ENCODE peak calls at places on chromosomes 1 and 21, in six cellular contexts. C is upper lobe of right lung, V is vagina, F is uterus, I is neural progenitor cell, O is endodermal cell. T is an unnamed sample.

GRCh38 chr1:74763714-74764301 is 30.9 kb downstream of the TYW3 start:
- DNase-seq in V (no peak), O (no peak), C (no peak), I (no peak), F (no peak), T (no peak)

GRCh38 chr1:37708471-37708870 is 16.2 kb downstream of the CDCA8 start:
- DNase-seq in C (peak; percentile 32), I (no peak), O (no peak), V (no peak), F (no peak), T (no peak)

GRCh38 chr1:74733616-74734484 is 898 bp downstream of the TYW3 start:
- DNase-seq in I (peak; percentile 45), V (no peak), F (no peak), O (no peak), C (no peak), T (no peak)

GRCh38 chr1:53278294-53278693 is 40.0 kb upstream of the MAGOH start:
- DNase-seq in C (peak; percentile 76), I (peak; percentile 68), V (no peak), F (peak; percentile 54), O (peak; percentile 87), T (peak; percentile 73)

GRCh38 chr1:91754348-91754747 is 131.6 kb downstream of the TGFBR3 start:
- DNase-seq in F (no peak), O (no peak), V (no peak), I (no peak), C (no peak), T (peak; percentile 21)

GRCh38 chr1:229379901-229380300 is 37.1 kb upstream of the CCSAP start:
- DNase-seq in F (no peak), V (no peak), I (peak; percentile 48), C (no peak), O (peak; percentile 56), T (no peak)

GRCh38 chr1:243723458-243724043 is 126.5 kb downstream of the AKT3 start:
- DNase-seq in C (no peak), V (no peak), I (no peak), F (no peak), O (no peak), T (no peak)

GRCh38 chr1:71019248-71019647 is 28.4 kb downstream of the PTGER3 start:
- DNase-seq in V (no peak), I (no peak), C (no peak), O (no peak), F (no peak), T (no peak)

GRCh38 chr1:151613275-151613867 is 1.5 kb downstream of the SNX27 start:
- DNase-seq in F (no peak), I (peak; percentile 42), C (no peak), O (peak; percentile 61), V (no peak), T (peak; percentile 68)

GRCh38 chr1:203178083-203178482 is 2.5 kb upstream of the MYBPH start:
- DNase-seq in V (no peak), F (no peak), O (peak; percentile 91), I (peak; percentile 89), C (no peak), T (no peak)

GRCh38 chr1:194338241-194338948 is 1152.0 kb upstream of the B3GALT2 start:
- DNase-seq in I (no peak), F (no peak), C (no peak), O (no peak), V (no peak), T (no peak)

GRCh38 chr1:21828075-21828474 is 16.0 kb downstream of the LDLRAD2 start:
- DNase-seq in C (no peak), F (no peak), V (no peak), I (no peak), O (no peak), T (no peak)

GRCh38 chr1:48203287-48203900 is 19.1 kb upstream of the SLC5A9 start:
- DNase-seq in O (peak; percentile 55), C (no peak), V (no peak), F (no peak), I (peak; percentile 47), T (no peak)

GRCh38 chr1:183205196-183205781 is 19.2 kb downstream of the LAMC2 start:
- DNase-seq in V (no peak), C (no peak), I (no peak), O (no peak), F (no peak), T (peak; percentile 78)

GRCh38 chr1:17093822-17094393 is 25.3 kb downstream of the PADI2 start:
- DNase-seq in F (no peak), O (no peak), C (no peak), I (no peak), V (no peak), T (no peak)

GRCh38 chr1:227916655-227917054 is 31.1 kb downstream of the WNT9A start:
- DNase-seq in O (no peak), V (no peak), F (no peak), C (no peak), I (no peak), T (no peak)

GRCh38 chr1:205840524-205840923 is 9.4 kb downstream of the PM20D1 start:
- DNase-seq in I (peak; percentile 16), V (no peak), O (peak; percentile 62), F (no peak), C (no peak), T (no peak)

GRCh38 chr1:207917086-207917485 is 6.2 kb upstream of the CD34 start:
- DNase-seq in O (no peak), C (no peak), F (no peak), V (no peak), I (no peak), T (no peak)

GRCh38 chr1:6287431-6287886 is 26.6 kb upstream of the GPR153 start:
- DNase-seq in O (no peak), C (no peak), V (no peak), F (peak; percentile 68), I (no peak), T (no peak)

GRCh38 chr1:109249654-109250401 is 489 bp downstream of the CELSR2 start:
- DNase-seq in C (peak; percentile 63), O (peak; percentile 71), V (no peak), I (peak; percentile 63), F (peak; percentile 12), T (peak; percentile 52)

GRCh38 chr1:30190481-30191153 is 532.8 kb downstream of the MATN1 start:
- DNase-seq in F (no peak), C (no peak), V (no peak), I (no peak), O (no peak), T (no peak)

GRCh38 chr1:6991271-6991670 is 206.0 kb downstream of the CAMTA1 start:
- DNase-seq in V (no peak), O (no peak), F (no peak), I (no peak), C (no peak), T (no peak)

GRCh38 chr1:90605070-90605469 is 112.0 kb downstream of the BARHL2 start:
- DNase-seq in C (no peak), V (no peak), O (no peak), F (no peak), I (no peak), T (no peak)

GRCh38 chr1:2345297-2346075 is 45.9 kb downstream of the MORN1 start:
- DNase-seq in F (peak; percentile 11), V (no peak), I (no peak), O (no peak), C (peak; percentile 55), T (peak; percentile 60)

GRCh38 chr1:115041654-115042053 is 12.0 kb downstream of the TSHB start:
- DNase-seq in F (no peak), C (no peak), O (peak; percentile 53), V (no peak), I (peak; percentile 53), T (no peak)

GRCh38 chr21:17732306-17732705 is 86.8 kb downstream of the C21orf91 start:
- DNase-seq in V (no peak), C (no peak), O (no peak), I (no peak), F (no peak), T (no peak)

GRCh38 chr1:183567584-183567983 is 22.7 kb downstream of the NCF2 start:
- DNase-seq in V (no peak), I (no peak), O (peak; percentile 42), F (no peak), C (peak; percentile 81), T (no peak)

GRCh38 chr21:34952701-34953100 is 96.4 kb downstream of the RUNX1 start:
- DNase-seq in V (no peak), O (no peak), I (no peak), C (no peak), F (no peak), T (no peak)

DNA sequence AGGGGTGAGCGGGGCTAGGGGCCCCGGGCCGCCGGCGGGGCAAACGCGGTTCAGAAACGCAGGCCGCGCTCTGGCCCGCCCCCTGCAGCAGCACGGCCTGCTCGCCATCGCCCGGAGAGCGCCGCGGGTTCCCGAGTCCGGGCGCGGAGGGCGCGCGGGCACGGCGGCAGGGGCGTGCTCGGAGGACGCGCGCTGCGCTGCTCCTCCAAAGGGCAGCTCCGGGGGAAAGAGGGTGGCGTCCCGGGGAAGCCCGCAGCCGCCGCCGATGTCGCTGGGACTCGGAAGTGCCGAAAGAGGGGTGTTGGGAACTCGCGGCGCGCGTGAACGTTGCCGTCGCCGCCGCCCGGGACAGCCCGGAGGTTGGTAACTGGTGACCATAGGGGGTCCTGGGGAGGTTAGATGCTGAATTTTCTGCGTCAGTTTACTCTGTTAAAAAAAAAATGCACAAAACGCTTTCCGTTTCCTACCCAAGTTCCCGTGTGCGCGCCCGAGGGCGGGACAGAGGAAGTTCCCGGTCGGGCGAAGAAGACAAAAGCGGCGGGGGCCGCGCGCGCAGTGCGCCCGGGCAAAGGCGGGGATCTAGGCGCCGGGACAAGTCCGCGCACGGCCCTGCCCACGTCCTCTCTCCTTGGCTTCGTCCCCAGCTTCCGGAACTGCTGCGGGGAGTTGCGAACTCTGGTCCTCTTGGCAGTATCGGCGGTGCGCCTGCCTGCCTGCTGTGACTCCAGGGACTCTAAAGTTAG is at the start of gene HHAT:
- DNase-seq in F (peak; percentile 67), V (peak; percentile 85), I (peak; percentile 88), O (peak; percentile 88), C (peak; percentile 95), T (peak; percentile 87)
- TF ChIP-seq CTCF in F (peak; percentile 30), V (no peak), I (peak; percentile 26), O (peak; percentile 36), C (peak; percentile 24), T (no peak)

GRCh38 chr1:15424981-15425380 is 13.3 kb upstream of the CTRC start:
- DNase-seq in O (no peak), I (no peak), F (no peak), C (no peak), V (no peak), T (no peak)
- H3K4me1 ChIP-seq in O (no peaks in the 10 kb centered on the region), I (no peaks in the 10 kb centered on the region), F (no peaks in the 10 kb centered on the region), C (peaks cover 8% of the 10 kb centered on the region), V (peaks cover 23% of the 10 kb centered on the region), T (peaks cover 43% of the 10 kb centered on the region)

GRCh38 chr21:41501919-41502318 is 6.0 kb downstream of the TMPRSS2 start:
- DNase-seq in I (no peak), F (no peak), V (no peak), O (no peak), C (no peak), T (no peak)
- TF ChIP-seq CTCF in I (no peak), F (no peak), V (no peak), O (no peak), C (no peak), T (no peak)

DNA sequence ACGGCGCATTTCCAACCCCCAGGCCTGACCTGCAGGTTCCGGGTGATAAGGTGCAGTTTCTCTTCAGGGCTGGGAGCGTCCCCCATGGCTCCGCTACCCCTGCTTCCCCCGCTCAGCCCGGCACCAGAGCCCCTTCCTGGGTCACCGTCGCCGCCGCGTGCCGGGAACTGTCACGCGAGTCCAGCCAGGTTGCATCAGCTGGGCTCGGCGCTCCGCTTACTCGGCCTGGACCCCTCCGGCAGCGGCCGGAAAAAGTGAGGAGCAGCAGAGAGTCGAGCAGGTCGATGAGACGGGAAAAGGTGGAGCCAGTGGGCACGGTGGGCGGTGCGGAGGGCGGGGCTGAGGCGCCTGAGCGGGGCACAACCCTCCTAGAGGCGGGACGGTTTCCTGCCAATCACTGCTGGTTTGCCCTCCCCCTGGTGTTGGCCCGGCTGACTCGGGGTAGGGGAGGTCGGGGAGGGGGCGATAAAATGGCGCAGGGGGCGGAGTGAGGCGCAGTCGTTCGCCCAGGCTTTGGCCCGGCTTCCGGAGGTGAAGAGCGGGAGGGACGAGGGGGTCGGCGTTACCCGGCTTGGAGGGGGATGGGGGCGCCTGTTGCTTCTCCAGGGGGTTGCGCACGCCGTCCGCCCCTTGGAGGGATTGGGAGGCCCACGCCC is at the start of the genes S100PBP and YARS1:
- DNase-seq in I (peak; percentile 99), V (peak; percentile 99), O (peak; percentile 100), F (peak; percentile 100), C (peak; percentile 100), T (peak; percentile 99)
- H3K4me1 ChIP-seq in I (peaks cover 22% of the 10 kb centered on the region), V (peaks cover 60% of the 10 kb centered on the region), O (peaks cover 3% of the 10 kb centered on the region), F (no peaks in the 10 kb centered on the region), C (peaks cover 42% of the 10 kb centered on the region), T (no peaks in the 10 kb centered on the region)